ENCODE peak calls at places on chromosomes 3 and 15, in five cellular contexts. R, B, D, O and C are unnamed samples.
A peak's percentile ranks its signal among the peaks of the same experiment; 100 is the strongest.

GRCh38 chr3:187368251-187368733 is at the start of gene RTP4:
- DNase-seq in D (peak; percentile 83), R (peak; percentile 51), O (peak; percentile 80), B (no peak), C (peak; percentile 75)

GRCh38 chr3:65004316-65004715 is 316.5 kb upstream of the ADAMTS9 start:
- DNase-seq in B (no peak), O (no peak), D (no peak), R (no peak), C (no peak)

GRCh38 chr3:23685484-23686258 is 120.1 kb upstream of the UBE2E1 start:
- DNase-seq in D (peak; percentile 99), O (peak; percentile 97), R (peak; percentile 82), B (no peak), C (peak; percentile 100)

GRCh38 chr15:69085325-69086081 is 71.0 kb downstream of the NOX5 start:
- DNase-seq in R (no peak), B (no peak), O (no peak), D (no peak), C (no peak)

GRCh38 chr15:69154684-69155083 is 5.8 kb upstream of the GLCE start:
- DNase-seq in B (no peak), D (peak; percentile 39), R (no peak), O (peak; percentile 88), C (peak; percentile 78)

GRCh38 chr15:58536414-58536813 is 104.6 kb downstream of the LIPC start:
- DNase-seq in B (no peak), D (no peak), R (no peak), O (no peak), C (no peak)

GRCh38 chr15:95995375-95996168 is 334.9 kb upstream of the NR2F2 start:
- DNase-seq in D (peak; percentile 66), O (no peak), R (no peak), B (no peak), C (peak; percentile 27)

GRCh38 chr3:34842706-34843478 is 796.4 kb upstream of the ARPP21 start:
- DNase-seq in B (no peak), O (no peak), D (peak; percentile 73), R (no peak), C (no peak)

GRCh38 chr3:191434036-191434435 is 26.9 kb upstream of the PYDC2 start:
- DNase-seq in O (no peak), B (no peak), R (no peak), D (no peak), C (no peak)